ENCODE peak calls at places on chromosomes 3 and 15, in six cellular contexts. One of them, this sample, is unnamed.

GRCh38 chr15:88383354-88383753 is 83.8 kb downstream of the MRPL46 start:
- DNase-seq in K562: no peak
- DNase-seq in NB4: no peak
- DNase-seq in GM12878: no peak
- DNase-seq in HepG2: no peak
- DNase-seq in endothelial cell of umbilical vein: no peak
- DNase-seq in this sample: no peak

GRCh38 chr15:75159244-75159643 is 42.4 kb upstream of the C15orf39 start:
- DNase-seq in K562: no peak
- DNase-seq in NB4: no peak
- DNase-seq in GM12878: no peak
- DNase-seq in HepG2: no peak
- DNase-seq in endothelial cell of umbilical vein: no peak
- DNase-seq in this sample: no peak

GRCh38 chr15:89666147-89666857 is 11.0 kb upstream of the KIF7 start:
- DNase-seq in K562: no peak
- DNase-seq in NB4: no peak
- DNase-seq in GM12878: no peak
- DNase-seq in HepG2: no peak
- DNase-seq in endothelial cell of umbilical vein: no peak
- DNase-seq in this sample: no peak

GRCh38 chr3:8438507-8439079 is 63.0 kb upstream of the LMCD1 start:
- DNase-seq in K562: no peak
- DNase-seq in NB4: no peak
- DNase-seq in GM12878: no peak
- DNase-seq in HepG2: no peak
- DNase-seq in endothelial cell of umbilical vein: no peak
- DNase-seq in this sample: peak; percentile 45

GRCh38 chr3:60430208-60430607 is 821.0 kb downstream of the FHIT start:
- DNase-seq in K562: no peak
- DNase-seq in NB4: no peak
- DNase-seq in GM12878: no peak
- DNase-seq in HepG2: no peak
- DNase-seq in endothelial cell of umbilical vein: no peak
- DNase-seq in this sample: no peak

GRCh38 chr15:58124585-58124984 is 13.6 kb upstream of the AQP9 start:
- DNase-seq in K562: no peak
- DNase-seq in NB4: no peak
- DNase-seq in GM12878: no peak
- DNase-seq in HepG2: no peak
- DNase-seq in endothelial cell of umbilical vein: no peak
- DNase-seq in this sample: no peak

GRCh38 chr15:66939451-66940023 is 125.9 kb upstream of the SMAD3 start:
- DNase-seq in K562: no peak
- DNase-seq in NB4: no peak
- DNase-seq in GM12878: no peak
- DNase-seq in HepG2: no peak
- DNase-seq in endothelial cell of umbilical vein: no peak
- DNase-seq in this sample: no peak

GRCh38 chr3:157520485-157521184 is 17.4 kb upstream of the VEPH1 start:
- DNase-seq in K562: no peak
- DNase-seq in NB4: no peak
- DNase-seq in GM12878: no peak
- DNase-seq in HepG2: no peak
- DNase-seq in endothelial cell of umbilical vein: no peak
- DNase-seq in this sample: no peak

GRCh38 chr3:131216340-131216739 is 165.2 kb upstream of the NUDT16 start:
- DNase-seq in K562: no peak
- DNase-seq in NB4: no peak
- DNase-seq in GM12878: no peak
- DNase-seq in HepG2: no peak
- DNase-seq in endothelial cell of umbilical vein: no peak
- DNase-seq in this sample: no peak

GRCh38 chr3:21859124-21859781 is 108.2 kb upstream of the ZNF385D start:
- DNase-seq in K562: no peak
- DNase-seq in NB4: no peak
- DNase-seq in GM12878: no peak
- DNase-seq in HepG2: no peak
- DNase-seq in endothelial cell of umbilical vein: peak; percentile 14
- DNase-seq in this sample: no peak

GRCh38 chr15:67813104-67813634 is 12.1 kb upstream of the SKOR1 start:
- DNase-seq in K562: no peak
- DNase-seq in NB4: no peak
- DNase-seq in GM12878: no peak
- DNase-seq in HepG2: no peak
- DNase-seq in endothelial cell of umbilical vein: no peak
- DNase-seq in this sample: no peak

GRCh38 chr15:67039349-67040075 is 25.9 kb upstream of the SMAD3 start:
- DNase-seq in K562: peak; percentile 60
- DNase-seq in NB4: no peak
- DNase-seq in GM12878: no peak
- DNase-seq in HepG2: no peak
- DNase-seq in endothelial cell of umbilical vein: no peak
- DNase-seq in this sample: no peak

GRCh38 chr3:140568842-140569520 is 108.9 kb upstream of the TRIM42 start:
- DNase-seq in K562: no peak
- DNase-seq in NB4: no peak
- DNase-seq in GM12878: no peak
- DNase-seq in HepG2: no peak
- DNase-seq in endothelial cell of umbilical vein: no peak
- DNase-seq in this sample: no peak

GRCh38 chr15:70308011-70308761 is 210.5 kb upstream of the TLE3 start:
- DNase-seq in K562: no peak
- DNase-seq in NB4: peak; percentile 89
- DNase-seq in GM12878: peak; percentile 47
- DNase-seq in HepG2: no peak
- DNase-seq in endothelial cell of umbilical vein: no peak
- DNase-seq in this sample: peak; percentile 28

GRCh38 chr3:140128217-140129137 is 193.5 kb downstream of the CLSTN2 start:
- DNase-seq in K562: peak; percentile 55
- DNase-seq in NB4: peak; percentile 28
- DNase-seq in GM12878: no peak
- DNase-seq in HepG2: peak; percentile 25
- DNase-seq in endothelial cell of umbilical vein: peak; percentile 47
- DNase-seq in this sample: peak; percentile 10

GRCh38 chr3:155646128-155646527 is 98.7 kb downstream of the PLCH1 start:
- DNase-seq in K562: no peak
- DNase-seq in NB4: no peak
- DNase-seq in GM12878: no peak
- DNase-seq in HepG2: peak; percentile 71
- DNase-seq in endothelial cell of umbilical vein: no peak
- DNase-seq in this sample: no peak

GRCh38 chr3:141402476-141403171 is 34.3 kb downstream of the ZBTB38 start:
- DNase-seq in K562: no peak
- DNase-seq in NB4: peak; percentile 50
- DNase-seq in GM12878: no peak
- DNase-seq in HepG2: peak; percentile 33
- DNase-seq in endothelial cell of umbilical vein: peak; percentile 76
- DNase-seq in this sample: peak; percentile 45

GRCh38 chr15:68345481-68345880 is 67.9 kb downstream of the FEM1B start:
- DNase-seq in K562: no peak
- DNase-seq in NB4: no peak
- DNase-seq in GM12878: no peak
- DNase-seq in HepG2: no peak
- DNase-seq in endothelial cell of umbilical vein: no peak
- DNase-seq in this sample: no peak

GRCh38 chr3:165643433-165643824 is 193.8 kb downstream of the BCHE start:
- DNase-seq in K562: no peak
- DNase-seq in NB4: no peak
- DNase-seq in GM12878: no peak
- DNase-seq in HepG2: no peak
- DNase-seq in endothelial cell of umbilical vein: no peak
- DNase-seq in this sample: peak; percentile 5

GRCh38 chr3:152102410-152102809 is 166.3 kb upstream of the MBNL1 start:
- DNase-seq in K562: peak; percentile 27
- DNase-seq in NB4: no peak
- DNase-seq in GM12878: no peak
- DNase-seq in HepG2: no peak
- DNase-seq in endothelial cell of umbilical vein: no peak
- DNase-seq in this sample: no peak

GRCh38 chr3:172077197-172077734 is 37.9 kb downstream of the FNDC3B start:
- DNase-seq in K562: no peak
- DNase-seq in NB4: no peak
- DNase-seq in GM12878: no peak
- DNase-seq in HepG2: no peak
- DNase-seq in endothelial cell of umbilical vein: no peak
- DNase-seq in this sample: no peak
- TF ChIP-seq MYC in K562: no peak
- TF ChIP-seq MYC in NB4: no peak
- TF ChIP-seq MYC in GM12878: no peak
- TF ChIP-seq MYC in HepG2: no peak
- TF ChIP-seq MYC in endothelial cell of umbilical vein: no peak
- TF ChIP-seq MYC in this sample: no peak

DNA sequence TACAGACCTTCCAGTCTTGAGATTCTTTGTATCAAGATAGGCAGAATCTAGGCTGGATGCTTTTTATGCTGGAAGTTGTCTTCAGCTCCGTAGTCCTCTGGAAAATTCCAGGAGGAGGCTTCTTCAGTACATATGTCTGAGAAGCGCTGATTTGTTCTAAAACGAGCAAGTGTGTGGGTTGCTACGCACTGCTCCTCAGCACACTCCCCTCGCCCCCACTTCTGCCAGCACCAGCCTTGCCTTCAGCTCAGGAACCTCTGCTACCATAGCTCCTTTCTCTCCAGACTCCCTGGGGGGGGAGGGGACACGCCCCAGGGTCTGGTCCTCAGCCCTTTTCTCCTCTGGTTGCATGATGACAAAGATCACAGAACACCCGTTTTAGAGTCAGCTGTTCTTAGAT is 75.5 kb upstream of the TRA2B start:
- DNase-seq in K562: no peak
- DNase-seq in NB4: no peak
- DNase-seq in GM12878: no peak
- DNase-seq in HepG2: no peak
- DNase-seq in endothelial cell of umbilical vein: no peak
- DNase-seq in this sample: no peak
- TF ChIP-seq MYC in K562: no peak
- TF ChIP-seq MYC in NB4: no peak
- TF ChIP-seq MYC in GM12878: no peak
- TF ChIP-seq MYC in HepG2: no peak
- TF ChIP-seq MYC in endothelial cell of umbilical vein: no peak
- TF ChIP-seq MYC in this sample: no peak

GRCh38 chr3:126932188-126932931 is 50.6 kb upstream of the PLXNA1 start:
- DNase-seq in K562: no peak
- DNase-seq in NB4: no peak
- DNase-seq in GM12878: no peak
- DNase-seq in HepG2: no peak
- DNase-seq in endothelial cell of umbilical vein: peak; percentile 69
- DNase-seq in this sample: no peak
- TF ChIP-seq MYC in K562: no peak
- TF ChIP-seq MYC in NB4: no peak
- TF ChIP-seq MYC in GM12878: no peak
- TF ChIP-seq MYC in HepG2: no peak
- TF ChIP-seq MYC in endothelial cell of umbilical vein: no peak
- TF ChIP-seq MYC in this sample: no peak

DNA sequence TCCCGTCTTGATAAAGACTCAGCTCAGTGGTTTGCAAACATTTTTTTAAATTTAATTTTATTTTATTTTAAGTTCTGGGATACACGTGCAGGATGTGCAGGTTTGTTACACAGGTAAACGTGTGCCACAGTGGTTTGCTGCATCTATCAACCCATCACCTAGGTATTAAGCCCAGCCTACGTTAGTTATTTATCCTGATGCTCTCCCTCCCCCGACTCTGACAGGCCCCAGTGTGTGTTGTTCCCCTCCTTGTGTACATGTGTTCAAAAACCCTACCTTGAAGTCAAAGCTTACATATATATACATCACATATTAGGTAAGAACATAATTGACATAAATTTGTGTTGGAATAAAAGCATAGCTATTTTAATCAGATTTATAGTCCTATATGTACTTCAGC is 26.3 kb downstream of the GPR15 start:
- DNase-seq in K562: no peak
- DNase-seq in NB4: no peak
- DNase-seq in GM12878: no peak
- DNase-seq in HepG2: no peak
- DNase-seq in endothelial cell of umbilical vein: no peak
- DNase-seq in this sample: no peak
- TF ChIP-seq MYC in K562: no peak
- TF ChIP-seq MYC in NB4: no peak
- TF ChIP-seq MYC in GM12878: no peak
- TF ChIP-seq MYC in HepG2: no peak
- TF ChIP-seq MYC in endothelial cell of umbilical vein: no peak
- TF ChIP-seq MYC in this sample: no peak

GRCh38 chr3:127224118-127224517 is 31.2 kb downstream of the PRR23E start:
- DNase-seq in K562: no peak
- DNase-seq in NB4: peak; percentile 54
- DNase-seq in GM12878: no peak
- DNase-seq in HepG2: no peak
- DNase-seq in endothelial cell of umbilical vein: no peak
- DNase-seq in this sample: no peak

GRCh38 chr3:127226451-127226850 is 33.5 kb downstream of the PRR23E start:
- DNase-seq in K562: no peak
- DNase-seq in NB4: no peak
- DNase-seq in GM12878: no peak
- DNase-seq in HepG2: no peak
- DNase-seq in endothelial cell of umbilical vein: no peak
- DNase-seq in this sample: no peak

GRCh38 chr3:127228866-127229265 is 35.9 kb downstream of the PRR23E start:
- DNase-seq in K562: no peak
- DNase-seq in NB4: no peak
- DNase-seq in GM12878: peak; percentile 37
- DNase-seq in HepG2: no peak
- DNase-seq in endothelial cell of umbilical vein: no peak
- DNase-seq in this sample: no peak

GRCh38 chr3:127222664-127223063 is 29.7 kb downstream of the PRR23E start:
- DNase-seq in K562: no peak
- DNase-seq in NB4: no peak
- DNase-seq in GM12878: no peak
- DNase-seq in HepG2: no peak
- DNase-seq in endothelial cell of umbilical vein: no peak
- DNase-seq in this sample: no peak

DNA sequence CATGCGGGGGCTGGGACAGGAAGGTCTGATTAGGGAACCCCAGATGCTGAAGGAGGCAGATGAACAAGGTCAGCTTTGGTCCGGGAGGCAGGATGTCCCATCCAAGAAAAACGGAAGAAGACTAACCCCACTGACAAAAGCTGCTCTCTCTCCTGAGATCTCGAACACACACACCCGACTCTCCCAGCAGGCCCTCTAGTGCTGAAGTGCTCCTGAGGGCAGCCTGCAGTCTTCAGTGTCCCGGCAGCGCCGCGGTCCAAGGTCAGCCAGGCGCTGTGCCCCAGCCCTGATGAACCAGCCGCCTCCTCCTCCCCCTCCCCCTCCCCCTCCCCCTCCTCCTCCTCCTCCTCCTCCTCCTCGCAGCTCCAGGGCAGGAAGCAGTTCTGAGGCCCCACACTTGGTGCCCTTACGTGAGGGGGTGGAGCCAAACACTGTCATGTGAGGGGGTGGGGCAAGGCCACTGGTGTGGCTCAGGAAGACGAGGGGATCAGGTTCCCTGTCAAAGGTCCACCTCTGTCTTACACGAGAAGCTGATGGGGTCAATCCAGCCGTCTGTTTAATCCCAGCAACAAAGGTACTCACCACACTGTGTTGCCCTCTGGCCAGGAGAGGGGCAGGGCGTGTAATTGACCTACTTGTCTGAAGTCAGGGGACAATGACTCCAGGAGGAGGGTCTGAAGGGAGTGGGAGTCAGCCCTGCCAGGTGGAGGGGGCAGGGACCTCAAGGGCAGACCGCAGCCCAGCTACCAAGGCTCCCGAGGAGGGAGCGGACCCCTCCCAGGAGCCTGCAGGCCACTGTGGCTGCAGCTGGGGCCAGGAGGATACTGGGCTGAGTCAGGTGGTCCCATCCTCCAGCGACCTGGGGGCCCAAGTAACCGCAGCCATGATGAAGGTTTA is 34.3 kb downstream of the PRR23E start:
- DNase-seq in K562: peak; percentile 14
- DNase-seq in NB4: peak; percentile 50
- DNase-seq in GM12878: no peak
- DNase-seq in HepG2: peak; percentile 7
- DNase-seq in endothelial cell of umbilical vein: no peak
- DNase-seq in this sample: peak; percentile 4
- TF ChIP-seq MYC in K562: no peak
- TF ChIP-seq MYC in NB4: no peak
- TF ChIP-seq MYC in GM12878: no peak
- TF ChIP-seq MYC in HepG2: peak; percentile 24
- TF ChIP-seq MYC in endothelial cell of umbilical vein: no peak
- TF ChIP-seq MYC in this sample: no peak

This sample was measured in A549.